ENCODE peak calls at places on chromosomes 5 and 9, in ten cellular contexts. V is H1; P is K562; R is activated CD4-positive, alpha-beta T cell treated with anti-CD3 and anti-CD28 coated beads, Interleukin-2, amount 50 U/mL, for 1 hour; S is C1 segment of cervical spinal cord; G is ELR; T is iris pigment epithelial cell; A is choroid plexus epithelial cell; Y is islet precursor cell; B is putamen. F is an unnamed sample.
A peak's percentile ranks its signal among the peaks of the same experiment; 100 is the strongest.

GRCh38 chr5:96702503-96703383 is 40.6 kb downstream of the CAST start:
- DNase-seq in V (peak; percentile 82), P (peak; percentile 91), R (peak; percentile 75), S (peak; percentile 37), G (peak; percentile 99), T (peak; percentile 97), A (peak; percentile 97), Y (peak; percentile 97), B (peak; percentile 92), F (peak; percentile 88)

GRCh38 chr5:55180016-55180415 is 7.0 kb upstream of the CDC20B start:
- DNase-seq in V (no peak), P (no peak), R (no peak), S (no peak), G (no peak), T (no peak), A (no peak), Y (no peak), B (no peak), F (no peak)

GRCh38 chr5:103327451-103327850 is 68.9 kb downstream of the MACIR start:
- DNase-seq in V (no peak), P (no peak), R (no peak), S (no peak), G (no peak), T (no peak), A (no peak), Y (no peak), B (no peak), F (no peak)

GRCh38 chr5:96036301-96036700 is 74.7 kb upstream of the ELL2 start:
- DNase-seq in V (no peak), P (no peak), R (no peak), S (no peak), G (peak; percentile 34), T (no peak), A (no peak), Y (no peak), B (no peak), F (no peak)

GRCh38 chr5:15489571-15490235 is 10.3 kb upstream of the FBXL7 start:
- DNase-seq in V (no peak), P (no peak), R (no peak), S (no peak), G (no peak), T (no peak), A (peak; percentile 54), Y (no peak), B (no peak), F (no peak)

GRCh38 chr5:73617510-73618279 is 8.3 kb upstream of the ARHGEF28 start:
- DNase-seq in V (no peak), P (no peak), R (no peak), S (no peak), G (peak; percentile 67), T (peak; percentile 40), A (peak; percentile 28), Y (no peak), B (no peak), F (no peak)

GRCh38 chr9:131605770-131606590 is 60.7 kb downstream of the PRRT1B start:
- DNase-seq in V (no peak), P (peak; percentile 37), R (no peak), S (no peak), G (no peak), T (peak; percentile 54), A (no peak), Y (no peak), B (no peak), F (no peak)

GRCh38 chr5:79133121-79133656 is 21.6 kb downstream of the BHMT start:
- DNase-seq in V (no peak), P (peak; percentile 33), R (no peak), S (no peak), G (peak; percentile 77), T (peak; percentile 47), A (peak; percentile 74), Y (no peak), B (peak; percentile 29), F (no peak)

GRCh38 chr9:133127340-133127981 is 6.4 kb upstream of the RALGDS start:
- DNase-seq in V (no peak), P (no peak), R (peak; percentile 58), S (no peak), G (no peak), T (no peak), A (no peak), Y (no peak), B (no peak), F (no peak)

GRCh38 chr9:130867556-130867955 is 29.1 kb downstream of the QRFP start:
- DNase-seq in V (no peak), P (no peak), R (no peak), S (no peak), G (no peak), T (no peak), A (no peak), Y (no peak), B (no peak), F (no peak)

GRCh38 chr5:179475211-179475840 is 75.0 kb upstream of the RUFY1 start:
- DNase-seq in V (no peak), P (no peak), R (no peak), S (no peak), G (no peak), T (no peak), A (no peak), Y (no peak), B (no peak), F (no peak)

GRCh38 chr9:95644377-95644776 is 127.6 kb upstream of the PTCH1 start:
- DNase-seq in V (no peak), P (no peak), R (no peak), S (no peak), G (no peak), T (peak; percentile 2), A (peak; percentile 3), Y (no peak), B (no peak), F (no peak)

GRCh38 chr5:135059000-135059923 is 25.2 kb upstream of the PITX1 start:
- DNase-seq in V (no peak), P (no peak), R (no peak), S (no peak), G (no peak), T (no peak), A (no peak), Y (no peak), B (no peak), F (no peak)

GRCh38 chr5:35263266-35263665 is 33.0 kb upstream of the PRLR start:
- DNase-seq in V (no peak), P (no peak), R (no peak), S (no peak), G (no peak), T (no peak), A (no peak), Y (no peak), B (no peak), F (no peak)

GRCh38 chr5:52915176-52915875 is 73.8 kb upstream of the ITGA2 start:
- DNase-seq in V (peak; percentile 59), P (peak; percentile 65), R (peak; percentile 25), S (no peak), G (peak; percentile 78), T (peak; percentile 75), A (peak; percentile 89), Y (peak; percentile 63), B (peak; percentile 76), F (peak; percentile 87)

GRCh38 chr9:134004131-134004873 is 12.2 kb upstream of the VAV2 start:
- DNase-seq in V (no peak), P (no peak), R (no peak), S (no peak), G (no peak), T (no peak), A (no peak), Y (peak; percentile 48), B (no peak), F (no peak)

GRCh38 chr5:74310386-74310785 is 330.1 kb downstream of the ENC1 start:
- DNase-seq in V (no peak), P (no peak), R (no peak), S (no peak), G (peak; percentile 71), T (peak; percentile 23), A (peak; percentile 10), Y (peak; percentile 83), B (no peak), F (no peak)

GRCh38 chr5:64532212-64532611 is 26.4 kb downstream of the RGS7BP start:
- DNase-seq in V (no peak), P (no peak), R (no peak), S (no peak), G (no peak), T (no peak), A (no peak), Y (no peak), B (no peak), F (no peak)

GRCh38 chr9:86521936-86522335 is 167.7 kb upstream of the TUT7 start:
- DNase-seq in V (no peak), P (no peak), R (no peak), S (no peak), G (no peak), T (no peak), A (no peak), Y (no peak), B (no peak), F (peak; percentile 68)

GRCh38 chr5:160539431-160539830 is 117.8 kb downstream of the PTTG1 start:
- DNase-seq in V (no peak), P (no peak), R (no peak), S (no peak), G (peak; percentile 60), T (no peak), A (no peak), Y (no peak), B (no peak), F (no peak)

GRCh38 chr5:134468921-134469400 is 56.5 kb upstream of the JADE2 start:
- DNase-seq in V (no peak), P (no peak), R (no peak), S (no peak), G (no peak), T (no peak), A (no peak), Y (no peak), B (no peak), F (no peak)

GRCh38 chr5:158875272-158875679 is 224.4 kb downstream of the EBF1 start:
- DNase-seq in V (no peak), P (no peak), R (no peak), S (no peak), G (peak; percentile 12), T (peak; percentile 16), A (peak; percentile 64), Y (no peak), B (no peak), F (no peak)

F was measured in SJCRH30.